ENCODE peak calls at places on chromosomes 7 and 10, in five cellular contexts. One of them, this sample, is unnamed.
A peak's percentile ranks its signal among the peaks of the same experiment; 100 is the strongest.

GRCh38 chr7:127107601-127108007 is 145.1 kb downstream of the GRM8 start:
- DNase-seq in PC-3: peak; percentile 57
- DNase-seq in mammary epithelial cell: peak; percentile 59
- DNase-seq in AG04450: peak; percentile 1
- DNase-seq in choroid plexus epithelial cell: peak; percentile 63
- DNase-seq in this sample: peak; percentile 43

GRCh38 chr7:148954766-148955165 is 70.7 kb upstream of the EZH2 start:
- DNase-seq in PC-3: no peak
- DNase-seq in mammary epithelial cell: no peak
- DNase-seq in AG04450: no peak
- DNase-seq in choroid plexus epithelial cell: no peak
- DNase-seq in this sample: no peak

GRCh38 chr7:68162712-68163111 is 1166.1 kb downstream of the TYW1 start:
- DNase-seq in PC-3: no peak
- DNase-seq in mammary epithelial cell: no peak
- DNase-seq in AG04450: no peak
- DNase-seq in choroid plexus epithelial cell: no peak
- DNase-seq in this sample: no peak

GRCh38 chr10:28326516-28327493 is 23.9 kb upstream of the MPP7 start:
- DNase-seq in PC-3: no peak
- DNase-seq in mammary epithelial cell: peak; percentile 14
- DNase-seq in AG04450: no peak
- DNase-seq in choroid plexus epithelial cell: peak; percentile 47
- DNase-seq in this sample: peak; percentile 15

GRCh38 chr10:10967029-10967428 is 50.6 kb upstream of the CELF2 start:
- DNase-seq in PC-3: no peak
- DNase-seq in mammary epithelial cell: no peak
- DNase-seq in AG04450: no peak
- DNase-seq in choroid plexus epithelial cell: no peak
- DNase-seq in this sample: no peak

GRCh38 chr7:74572301-74573090 is 85.0 kb upstream of the GTF2I start:
- DNase-seq in PC-3: no peak
- DNase-seq in mammary epithelial cell: no peak
- DNase-seq in AG04450: no peak
- DNase-seq in choroid plexus epithelial cell: no peak
- DNase-seq in this sample: no peak

GRCh38 chr10:71128311-71129010 is 83.9 kb upstream of the UNC5B start:
- DNase-seq in PC-3: no peak
- DNase-seq in mammary epithelial cell: no peak
- DNase-seq in AG04450: no peak
- DNase-seq in choroid plexus epithelial cell: no peak
- DNase-seq in this sample: no peak

GRCh38 chr7:12942599-12942998 is 255.2 kb downstream of the ARL4A start:
- DNase-seq in PC-3: peak; percentile 62
- DNase-seq in mammary epithelial cell: no peak
- DNase-seq in AG04450: no peak
- DNase-seq in choroid plexus epithelial cell: peak; percentile 42
- DNase-seq in this sample: peak; percentile 64

GRCh38 chr10:113739577-113739976 is 11.9 kb upstream of the PLEKHS1 start:
- DNase-seq in PC-3: no peak
- DNase-seq in mammary epithelial cell: no peak
- DNase-seq in AG04450: no peak
- DNase-seq in choroid plexus epithelial cell: no peak
- DNase-seq in this sample: no peak

GRCh38 chr10:101839002-101839401 is 4.6 kb downstream of the KCNIP2 start:
- DNase-seq in PC-3: no peak
- DNase-seq in mammary epithelial cell: peak; percentile 20
- DNase-seq in AG04450: no peak
- DNase-seq in choroid plexus epithelial cell: no peak
- DNase-seq in this sample: no peak

GRCh38 chr7:131352032-131352431 is 24.4 kb downstream of the MKLN1 start:
- DNase-seq in PC-3: no peak
- DNase-seq in mammary epithelial cell: no peak
- DNase-seq in AG04450: no peak
- DNase-seq in choroid plexus epithelial cell: no peak
- DNase-seq in this sample: no peak

GRCh38 chr7:128831178-128831993 is 1.2 kb downstream of the FLNC start:
- DNase-seq in PC-3: peak; percentile 3
- DNase-seq in mammary epithelial cell: no peak
- DNase-seq in AG04450: no peak
- DNase-seq in choroid plexus epithelial cell: peak; percentile 66
- DNase-seq in this sample: peak; percentile 74

GRCh38 chr7:124791426-124791825 is 25.8 kb upstream of the GPR37 start:
- DNase-seq in PC-3: peak; percentile 48
- DNase-seq in mammary epithelial cell: no peak
- DNase-seq in AG04450: no peak
- DNase-seq in choroid plexus epithelial cell: no peak
- DNase-seq in this sample: no peak

GRCh38 chr7:102934670-102935069 is 21.9 kb downstream of the LRRC17 start:
- DNase-seq in PC-3: no peak
- DNase-seq in mammary epithelial cell: no peak
- DNase-seq in AG04450: no peak
- DNase-seq in choroid plexus epithelial cell: no peak
- DNase-seq in this sample: no peak

GRCh38 chr10:69568472-69569143 is 4.6 kb downstream of the NEUROG3 start:
- DNase-seq in PC-3: no peak
- DNase-seq in mammary epithelial cell: no peak
- DNase-seq in AG04450: no peak
- DNase-seq in choroid plexus epithelial cell: no peak
- DNase-seq in this sample: no peak

GRCh38 chr10:128128582-128128981 is 2.4 kb upstream of the MKI67 start:
- DNase-seq in PC-3: no peak
- DNase-seq in mammary epithelial cell: no peak
- DNase-seq in AG04450: no peak
- DNase-seq in choroid plexus epithelial cell: no peak
- DNase-seq in this sample: no peak

GRCh38 chr7:83359108-83359507 is 196.4 kb upstream of the PCLO start:
- DNase-seq in PC-3: no peak
- DNase-seq in mammary epithelial cell: no peak
- DNase-seq in AG04450: no peak
- DNase-seq in choroid plexus epithelial cell: no peak
- DNase-seq in this sample: no peak

GRCh38 chr7:137209151-137209822 is 134.2 kb downstream of the PTN start:
- DNase-seq in PC-3: no peak
- DNase-seq in mammary epithelial cell: no peak
- DNase-seq in AG04450: no peak
- DNase-seq in choroid plexus epithelial cell: no peak
- DNase-seq in this sample: no peak

DNA sequence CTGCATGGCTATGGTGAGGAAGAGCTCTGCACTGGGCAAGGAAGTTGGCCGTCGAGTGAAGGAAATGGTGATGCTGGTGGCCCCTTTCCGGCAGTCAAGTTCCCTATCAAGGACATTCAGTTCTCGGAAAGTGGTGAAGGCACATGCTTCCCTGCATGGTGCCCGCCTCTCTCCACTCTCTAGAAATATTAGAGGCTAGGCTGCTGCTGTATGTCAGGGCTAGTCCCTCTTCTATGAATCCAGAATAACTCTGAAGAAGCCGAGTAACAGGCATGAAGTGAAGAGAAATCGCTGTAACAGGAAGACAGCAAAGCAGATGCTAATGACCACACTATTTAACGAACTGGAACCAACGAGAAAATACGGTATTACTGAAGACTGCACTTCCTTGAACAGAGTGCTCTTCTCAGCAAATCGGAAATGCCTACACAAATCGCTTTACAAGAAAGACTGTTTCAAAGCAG is 5.4 kb downstream of the IDI1 start:
- DNase-seq in PC-3: no peak
- DNase-seq in mammary epithelial cell: no peak
- DNase-seq in AG04450: no peak
- DNase-seq in choroid plexus epithelial cell: no peak
- DNase-seq in this sample: no peak
- H3K4me3 ChIP-seq in PC-3: no peak overlapping the region
- H3K4me3 ChIP-seq in mammary epithelial cell: no peak overlapping the region
- H3K4me3 ChIP-seq in AG04450: no peak overlapping the region
- H3K4me3 ChIP-seq in choroid plexus epithelial cell: no peak overlapping the region
- H3K4me3 ChIP-seq in this sample: no peak overlapping the region

DNA sequence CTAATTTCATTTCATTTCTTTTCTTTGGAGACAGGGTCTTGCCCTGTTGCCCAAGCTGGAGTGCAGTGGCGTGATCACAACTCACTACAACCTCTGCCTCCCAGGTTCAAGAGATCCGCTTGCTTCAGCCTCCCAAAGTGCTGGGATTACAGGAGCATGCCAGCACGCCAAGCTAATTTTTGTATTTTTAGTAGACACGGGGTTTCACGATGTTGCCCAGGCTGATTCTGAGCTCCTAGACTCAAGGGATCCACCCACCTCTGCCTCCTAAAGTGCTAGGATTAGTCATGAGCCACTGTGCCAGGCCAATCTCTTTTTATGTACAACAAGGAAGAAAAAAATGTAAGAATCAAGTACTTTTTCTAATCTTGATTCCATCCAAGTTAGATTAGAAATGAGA is 10.7 kb upstream of the KMT2E start:
- DNase-seq in PC-3: peak; percentile 63
- DNase-seq in mammary epithelial cell: peak; percentile 76
- DNase-seq in AG04450: no peak
- DNase-seq in choroid plexus epithelial cell: peak; percentile 77
- DNase-seq in this sample: peak; percentile 75
- H3K4me3 ChIP-seq in PC-3: peak overlapping the region; percentile 25
- H3K4me3 ChIP-seq in mammary epithelial cell: peak overlapping the region; percentile 9
- H3K4me3 ChIP-seq in AG04450: no peak overlapping the region
- H3K4me3 ChIP-seq in choroid plexus epithelial cell: peak overlapping the region; percentile 6
- H3K4me3 ChIP-seq in this sample: peak overlapping the region; percentile 22

DNA sequence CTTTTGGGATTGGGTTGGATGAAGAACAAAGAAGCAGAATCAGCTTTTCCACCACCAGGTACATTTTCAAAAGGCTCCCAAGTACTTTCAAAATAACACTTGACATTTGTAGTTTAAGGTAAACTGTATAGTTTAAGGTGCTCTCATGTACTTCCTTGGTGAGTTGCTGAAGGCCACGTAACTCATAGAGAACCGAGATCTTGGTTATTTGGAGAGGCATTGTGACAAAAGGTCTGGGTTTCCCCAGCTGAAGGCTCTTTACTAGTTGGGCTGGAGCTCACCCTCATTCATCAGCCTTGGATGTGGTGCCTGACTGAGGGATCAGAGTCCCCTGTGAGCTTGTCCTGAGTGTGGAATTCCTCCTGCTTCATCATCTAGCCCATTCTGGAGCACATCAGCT is 191.8 kb downstream of the TMEM178B start:
- DNase-seq in PC-3: no peak
- DNase-seq in mammary epithelial cell: no peak
- DNase-seq in AG04450: no peak
- DNase-seq in choroid plexus epithelial cell: no peak
- DNase-seq in this sample: no peak
- H3K4me3 ChIP-seq in PC-3: no peak overlapping the region
- H3K4me3 ChIP-seq in mammary epithelial cell: no peak overlapping the region
- H3K4me3 ChIP-seq in AG04450: no peak overlapping the region
- H3K4me3 ChIP-seq in choroid plexus epithelial cell: no peak overlapping the region
- H3K4me3 ChIP-seq in this sample: no peak overlapping the region

DNA sequence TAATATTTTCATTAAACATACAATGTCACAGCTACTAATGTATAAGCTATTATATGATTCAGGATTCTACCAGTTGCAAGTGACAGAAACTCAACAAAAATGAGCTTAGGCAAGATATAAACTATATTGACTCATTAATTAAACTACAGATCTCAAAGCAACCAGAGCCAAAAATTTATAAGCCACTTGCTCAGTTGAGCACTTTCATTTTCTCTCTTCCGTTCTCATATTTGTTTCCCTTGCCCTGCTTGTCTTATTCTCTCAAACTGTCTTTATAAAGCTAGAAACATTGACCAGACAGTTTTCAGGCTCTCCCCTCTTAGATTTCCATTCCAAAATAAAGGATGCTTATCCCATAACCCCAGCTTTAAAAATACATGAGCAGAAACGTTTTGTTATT is 60.2 kb upstream of the DGKB start:
- DNase-seq in PC-3: no peak
- DNase-seq in mammary epithelial cell: no peak
- DNase-seq in AG04450: no peak
- DNase-seq in choroid plexus epithelial cell: no peak
- DNase-seq in this sample: no peak
- H3K4me3 ChIP-seq in PC-3: peak overlapping the region; percentile 3
- H3K4me3 ChIP-seq in mammary epithelial cell: no peak overlapping the region
- H3K4me3 ChIP-seq in AG04450: no peak overlapping the region
- H3K4me3 ChIP-seq in choroid plexus epithelial cell: no peak overlapping the region
- H3K4me3 ChIP-seq in this sample: no peak overlapping the region

DNA sequence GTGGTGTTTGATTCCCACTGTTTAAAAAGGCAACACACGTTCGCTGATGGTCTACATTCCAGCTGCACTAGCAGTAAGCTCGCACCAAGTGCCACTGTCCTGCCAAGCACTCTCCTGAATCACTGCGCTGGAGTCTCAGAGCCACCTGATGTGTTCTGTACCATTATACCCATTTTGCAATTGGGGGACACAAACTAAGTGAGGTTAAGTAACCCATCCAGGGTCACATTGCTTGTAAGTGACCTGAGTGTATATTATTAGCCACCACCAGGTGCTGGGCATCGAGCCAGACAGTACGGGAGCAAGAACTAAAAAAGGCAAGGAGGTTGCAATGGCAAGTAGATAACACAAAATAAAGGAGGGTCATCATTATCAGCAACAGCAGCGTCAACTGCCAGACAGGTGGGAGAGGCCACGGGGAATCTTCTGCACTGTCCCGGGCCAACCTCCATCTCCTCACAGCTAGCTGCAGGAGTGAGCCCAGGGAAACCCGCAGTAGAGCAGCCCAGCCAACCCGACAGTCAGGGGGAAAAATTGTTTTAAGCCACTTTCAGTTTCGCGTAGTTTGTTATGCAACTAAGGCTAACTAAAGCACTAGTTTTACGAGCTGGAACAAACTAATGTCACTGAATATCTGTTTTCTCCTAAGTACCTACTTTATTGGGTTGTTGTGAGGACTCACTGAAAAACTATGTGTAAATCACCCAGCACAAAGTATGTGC is 712 bp upstream of the CPVL start:
- DNase-seq in PC-3: peak; percentile 66
- DNase-seq in mammary epithelial cell: no peak
- DNase-seq in AG04450: no peak
- DNase-seq in choroid plexus epithelial cell: no peak
- DNase-seq in this sample: peak; percentile 57
- H3K4me3 ChIP-seq in PC-3: peak overlapping the region; percentile 73
- H3K4me3 ChIP-seq in mammary epithelial cell: no peak overlapping the region
- H3K4me3 ChIP-seq in AG04450: no peak overlapping the region
- H3K4me3 ChIP-seq in choroid plexus epithelial cell: no peak overlapping the region
- H3K4me3 ChIP-seq in this sample: peak overlapping the region; percentile 40

GRCh38 chr10:97445722-97446639 is at the start of the genes EXOSC1 and ZDHHC16:
- DNase-seq in PC-3: peak; percentile 94
- DNase-seq in mammary epithelial cell: peak; percentile 96
- DNase-seq in AG04450: peak; percentile 91
- DNase-seq in choroid plexus epithelial cell: peak; percentile 97
- DNase-seq in this sample: peak; percentile 97

GRCh38 chr10:97442277-97442676 is 3.5 kb downstream of the EXOSC1 start:
- DNase-seq in PC-3: no peak
- DNase-seq in mammary epithelial cell: peak; percentile 31
- DNase-seq in AG04450: no peak
- DNase-seq in choroid plexus epithelial cell: no peak
- DNase-seq in this sample: no peak

GRCh38 chr10:97445357-97445721 is 467 bp downstream of the EXOSC1 start:
- DNase-seq in PC-3: no peak
- DNase-seq in mammary epithelial cell: no peak
- DNase-seq in AG04450: no peak
- DNase-seq in choroid plexus epithelial cell: no peak
- DNase-seq in this sample: no peak

DNA sequence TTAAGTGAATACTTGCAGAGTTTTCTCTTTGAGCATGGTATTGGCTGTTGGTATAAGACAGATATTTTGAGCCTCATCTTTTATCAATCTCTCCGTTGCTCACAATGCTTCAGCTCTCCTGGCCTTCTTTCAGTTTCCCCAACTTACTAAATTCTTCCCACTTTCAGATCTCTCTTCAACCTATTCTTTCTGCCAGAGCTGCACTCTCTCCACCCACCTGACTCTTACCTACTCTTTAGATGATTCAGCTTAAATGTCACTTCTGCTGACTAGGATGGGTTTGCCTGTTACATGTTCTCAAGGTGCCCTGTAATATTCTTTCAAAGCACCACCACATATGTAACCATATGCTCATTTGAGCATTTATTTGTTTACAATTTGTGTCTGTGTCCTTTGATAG is 1.6 kb downstream of the EXOSC1 start:
- DNase-seq in PC-3: no peak
- DNase-seq in mammary epithelial cell: no peak
- DNase-seq in AG04450: no peak
- DNase-seq in choroid plexus epithelial cell: no peak
- DNase-seq in this sample: no peak
- H3K4me3 ChIP-seq in PC-3: peak overlapping the region; percentile 100
- H3K4me3 ChIP-seq in mammary epithelial cell: no peak overlapping the region
- H3K4me3 ChIP-seq in AG04450: no peak overlapping the region
- H3K4me3 ChIP-seq in choroid plexus epithelial cell: no peak overlapping the region
- H3K4me3 ChIP-seq in this sample: no peak overlapping the region